ENCODE peak calls at places on chromosomes 2 and 18, in five cellular contexts. One of them, this sample, is unnamed.

GRCh38 chr2:101714098-101714497 is 16.6 kb downstream of the MAP4K4 start:
- DNase-seq in GM12878: no peak
- DNase-seq in HepG2: no peak
- DNase-seq in H1: no peak
- DNase-seq in K562: no peak
- DNase-seq in this sample: no peak

GRCh38 chr2:9260411-9261037 is 53.9 kb downstream of the ASAP2 start:
- DNase-seq in HepG2: no peak
- DNase-seq in GM12878: no peak
- DNase-seq in K562: no peak
- DNase-seq in H1: no peak
- DNase-seq in this sample: no peak

GRCh38 chr18:3449702-3450357 is at the start of gene TGIF1:
- DNase-seq in HepG2: peak
- DNase-seq in K562: peak
- DNase-seq in GM12878: no peak
- DNase-seq in H1: no peak
- DNase-seq in this sample: no peak

GRCh38 chr2:121561617-121562268 is 31.1 kb downstream of the RNU4ATAC start:
- DNase-seq in GM12878: no peak
- DNase-seq in H1: no peak
- DNase-seq in K562: no peak
- DNase-seq in HepG2: no peak
- DNase-seq in this sample: no peak

GRCh38 chr2:9975328-9975727 is 23.8 kb downstream of the GRHL1 start:
- DNase-seq in H1: no peak
- DNase-seq in HepG2: no peak
- DNase-seq in GM12878: no peak
- DNase-seq in K562: no peak
- DNase-seq in this sample: no peak

GRCh38 chr2:120749506-120750431 is 14.1 kb downstream of the GLI2 start:
- DNase-seq in GM12878: no peak
- DNase-seq in K562: no peak
- DNase-seq in HepG2: no peak
- DNase-seq in H1: no peak
- DNase-seq in this sample: no peak

GRCh38 chr2:38665854-38666577 is at the start of gene GALM:
- DNase-seq in K562: peak
- DNase-seq in GM12878: no peak
- DNase-seq in HepG2: peak
- DNase-seq in H1: peak
- DNase-seq in this sample: peak

GRCh38 chr2:65355190-65355831 is 77.1 kb downstream of the SPRED2 start:
- DNase-seq in H1: no peak
- DNase-seq in K562: no peak
- DNase-seq in HepG2: no peak
- DNase-seq in GM12878: no peak
- DNase-seq in this sample: no peak

GRCh38 chr2:236120829-236121228 is 47.4 kb downstream of the GBX2 start:
- DNase-seq in HepG2: no peak
- DNase-seq in GM12878: no peak
- DNase-seq in H1: no peak
- DNase-seq in K562: no peak
- DNase-seq in this sample: no peak

GRCh38 chr2:126891681-126892500 is 6.8 kb upstream of the TEX51 start:
- DNase-seq in HepG2: no peak
- DNase-seq in K562: no peak
- DNase-seq in GM12878: no peak
- DNase-seq in H1: no peak
- DNase-seq in this sample: no peak

GRCh38 chr2:209933499-209934458 is 68.7 kb upstream of the RPE start:
- DNase-seq in H1: no peak
- DNase-seq in GM12878: no peak
- DNase-seq in K562: no peak
- DNase-seq in HepG2: no peak
- DNase-seq in this sample: no peak

GRCh38 chr2:3627500-3628100 is 30.4 kb upstream of the ALLC start:
- DNase-seq in H1: no peak
- DNase-seq in K562: no peak
- DNase-seq in HepG2: no peak
- DNase-seq in GM12878: no peak
- DNase-seq in this sample: no peak

GRCh38 chr2:102122115-102122514 is 20.4 kb upstream of the IL1R1 start:
- DNase-seq in HepG2: no peak
- DNase-seq in GM12878: no peak
- DNase-seq in H1: no peak
- DNase-seq in K562: no peak
- DNase-seq in this sample: no peak

GRCh38 chr2:173107629-173108022 is 32.0 kb downstream of the MAP3K20 start:
- DNase-seq in GM12878: no peak
- DNase-seq in H1: no peak
- DNase-seq in K562: no peak
- DNase-seq in HepG2: no peak
- DNase-seq in this sample: no peak

GRCh38 chr18:79465392-79465991 is 69.8 kb downstream of the NFATC1 start:
- DNase-seq in K562: no peak
- DNase-seq in HepG2: no peak
- DNase-seq in GM12878: peak
- DNase-seq in H1: no peak
- DNase-seq in this sample: no peak

GRCh38 chr2:105287692-105288091 is 41.8 kb downstream of the TGFBRAP1 start:
- DNase-seq in H1: no peak
- DNase-seq in HepG2: peak
- DNase-seq in K562: peak
- DNase-seq in GM12878: peak
- DNase-seq in this sample: peak

GRCh38 chr18:36638224-36638623 is 190.6 kb downstream of the TPGS2 start:
- DNase-seq in K562: no peak
- DNase-seq in GM12878: peak
- DNase-seq in H1: no peak
- DNase-seq in HepG2: no peak
- DNase-seq in this sample: no peak

GRCh38 chr2:134027980-134028379 is 225.9 kb upstream of the MGAT5 start:
- DNase-seq in HepG2: no peak
- DNase-seq in H1: no peak
- DNase-seq in K562: no peak
- DNase-seq in GM12878: no peak
- DNase-seq in this sample: no peak

GRCh38 chr18:75824661-75825060 is 397.2 kb upstream of the SMIM21 start:
- DNase-seq in GM12878: no peak
- DNase-seq in HepG2: no peak
- DNase-seq in H1: no peak
- DNase-seq in K562: no peak
- DNase-seq in this sample: no peak

GRCh38 chr18:7941533-7941932 is 374.4 kb downstream of the PTPRM start:
- DNase-seq in GM12878: no peak
- DNase-seq in K562: no peak
- DNase-seq in H1: no peak
- DNase-seq in HepG2: no peak
- DNase-seq in this sample: no peak

GRCh38 chr2:2932692-2933305 is 444.8 kb downstream of the EIPR1 start:
- DNase-seq in HepG2: no peak
- DNase-seq in K562: no peak
- DNase-seq in GM12878: no peak
- DNase-seq in H1: no peak
- DNase-seq in this sample: no peak

GRCh38 chr2:69275490-69275889 is 111.5 kb downstream of the GFPT1 start:
- DNase-seq in GM12878: no peak
- DNase-seq in HepG2: no peak
- DNase-seq in K562: no peak
- DNase-seq in H1: no peak
- DNase-seq in this sample: no peak

GRCh38 chr2:99106905-99107304 is 34.6 kb upstream of the C2orf15 start:
- DNase-seq in H1: no peak
- DNase-seq in GM12878: no peak
- DNase-seq in K562: no peak
- DNase-seq in HepG2: no peak
- DNase-seq in this sample: no peak

GRCh38 chr18:13568443-13569392 is 157.6 kb downstream of the FAM210A start:
- DNase-seq in H1: no peak
- DNase-seq in HepG2: peak
- DNase-seq in K562: no peak
- DNase-seq in GM12878: peak
- DNase-seq in this sample: no peak

DNA sequence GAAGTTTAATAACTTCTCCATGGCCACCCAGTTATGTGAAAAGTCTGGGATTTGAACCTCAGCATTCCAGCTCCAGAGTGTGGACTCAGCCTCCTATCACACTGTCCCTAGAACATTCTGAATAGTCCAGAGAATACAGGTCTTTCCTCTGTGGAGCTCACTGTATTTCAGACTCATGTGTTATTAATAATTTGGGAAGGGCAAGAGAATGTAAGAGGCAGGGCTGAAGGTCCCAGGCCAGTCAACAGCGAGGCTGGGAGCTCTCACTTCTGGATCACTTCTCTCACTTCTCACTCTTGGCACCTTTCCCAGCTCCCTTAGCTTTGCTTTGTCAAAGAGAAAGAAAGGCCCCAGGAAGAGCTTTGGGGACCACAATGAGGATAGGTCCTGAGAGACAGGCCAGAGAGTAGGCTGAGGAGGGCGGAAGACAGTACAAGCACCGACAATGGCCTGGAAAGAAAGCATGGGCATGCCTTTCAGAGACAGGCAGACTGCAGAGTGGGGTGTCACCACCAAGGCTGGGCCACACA is 11.1 kb downstream of the EFR3B start:
- DNase-seq in K562: no peak
- DNase-seq in HepG2: no peak
- DNase-seq in GM12878: no peak
- DNase-seq in H1: no peak
- DNase-seq in this sample: no peak
- TF ChIP-seq JUND in K562: no peak
- TF ChIP-seq JUND in HepG2: no peak
- TF ChIP-seq JUND in GM12878: no peak
- TF ChIP-seq JUND in H1: no peak
- TF ChIP-seq JUND in this sample: no peak

GRCh38 chr18:48934708-48935432 is 15.9 kb downstream of the SMAD7 start:
- DNase-seq in H1: no peak
- DNase-seq in GM12878: peak
- DNase-seq in K562: no peak
- DNase-seq in HepG2: no peak
- DNase-seq in this sample: no peak
- TF ChIP-seq JUND in H1: no peak
- TF ChIP-seq JUND in GM12878: no peak
- TF ChIP-seq JUND in K562: peak
- TF ChIP-seq JUND in HepG2: no peak
- TF ChIP-seq JUND in this sample: no peak

GRCh38 chr18:77065221-77065981 is 67.2 kb downstream of the MBP start:
- DNase-seq in K562: no peak
- DNase-seq in GM12878: peak
- DNase-seq in HepG2: no peak
- DNase-seq in H1: no peak
- DNase-seq in this sample: no peak
- TF ChIP-seq JUND in K562: no peak
- TF ChIP-seq JUND in GM12878: no peak
- TF ChIP-seq JUND in HepG2: no peak
- TF ChIP-seq JUND in H1: no peak
- TF ChIP-seq JUND in this sample: no peak

DNA sequence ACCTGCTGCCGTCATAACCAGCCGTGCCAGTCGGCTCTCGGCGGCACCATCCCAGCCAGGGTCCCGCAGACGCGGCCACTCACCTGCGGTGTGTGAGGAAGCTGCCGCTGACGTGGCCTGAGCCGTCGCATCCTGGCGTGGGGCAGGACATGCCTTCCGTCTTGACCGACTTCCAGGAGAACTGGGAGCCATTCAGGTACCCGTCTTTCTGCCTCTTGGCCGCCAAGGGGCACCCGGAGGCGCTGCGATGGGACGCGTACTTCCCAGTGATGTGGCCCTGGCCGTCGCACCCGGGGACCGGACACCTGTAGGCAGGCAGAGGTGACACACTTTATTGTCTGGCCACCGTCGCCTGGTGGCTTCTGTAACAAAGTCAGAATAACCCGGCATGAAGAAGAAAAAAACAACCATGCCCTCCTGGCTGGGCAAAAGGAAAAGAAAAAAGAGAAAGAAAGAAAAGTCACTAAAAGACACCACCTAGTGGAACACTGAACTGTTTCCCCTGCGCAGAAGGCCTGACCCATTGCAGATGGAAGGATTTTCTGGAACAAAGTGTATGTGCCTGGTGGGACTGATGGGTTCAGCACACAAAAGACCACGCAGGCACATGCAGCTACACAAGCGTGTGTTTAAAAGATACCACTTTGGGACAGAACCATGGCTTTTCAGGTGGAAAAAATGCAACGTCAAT is 94.9 kb upstream of the PXDN start:
- DNase-seq in H1: no peak
- DNase-seq in GM12878: no peak
- DNase-seq in K562: no peak
- DNase-seq in HepG2: no peak
- DNase-seq in this sample: no peak
- TF ChIP-seq JUND in H1: no peak
- TF ChIP-seq JUND in GM12878: no peak
- TF ChIP-seq JUND in K562: no peak
- TF ChIP-seq JUND in HepG2: no peak
- TF ChIP-seq JUND in this sample: no peak

GRCh38 chr2:106961328-106961727 is 75.4 kb upstream of the ST6GAL2 start:
- DNase-seq in HepG2: no peak
- DNase-seq in GM12878: no peak
- DNase-seq in H1: no peak
- DNase-seq in K562: no peak
- DNase-seq in this sample: no peak
- TF ChIP-seq JUND in HepG2: no peak
- TF ChIP-seq JUND in GM12878: no peak
- TF ChIP-seq JUND in H1: no peak
- TF ChIP-seq JUND in K562: no peak
- TF ChIP-seq JUND in this sample: no peak

DNA sequence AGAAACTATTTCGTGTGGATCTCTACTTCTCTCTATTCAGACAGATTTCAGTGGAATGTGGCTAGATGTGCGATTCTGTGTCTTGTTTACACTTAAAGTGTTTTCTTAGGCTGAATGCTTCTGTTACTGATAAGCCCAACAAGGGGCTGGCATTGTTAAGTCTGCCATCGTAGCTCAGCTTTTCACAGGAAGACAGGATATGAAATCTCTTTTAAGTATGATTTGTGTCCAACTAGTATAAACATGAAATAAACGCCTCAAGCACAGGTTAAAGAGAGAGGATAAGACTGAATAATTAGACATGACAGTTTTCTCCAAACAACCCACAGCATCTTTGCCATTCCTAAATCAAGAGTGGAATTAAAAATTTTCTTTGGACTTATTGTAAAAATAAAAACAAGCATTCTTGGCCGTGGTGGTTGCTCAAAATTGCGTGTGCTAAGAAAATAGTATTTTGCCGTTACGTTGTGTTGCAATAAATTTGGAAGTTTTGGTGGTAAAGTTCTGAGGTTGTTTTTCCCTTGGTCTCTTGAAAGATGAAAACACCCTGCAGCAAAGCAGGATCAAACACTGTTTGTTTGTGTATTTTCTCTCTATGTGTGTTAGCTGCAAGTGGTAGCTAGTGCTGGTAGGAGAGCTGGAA is 1.0 kb downstream of the VIT start:
- DNase-seq in HepG2: no peak
- DNase-seq in K562: no peak
- DNase-seq in H1: no peak
- DNase-seq in GM12878: no peak
- DNase-seq in this sample: no peak
- TF ChIP-seq JUND in HepG2: no peak
- TF ChIP-seq JUND in K562: no peak
- TF ChIP-seq JUND in H1: no peak
- TF ChIP-seq JUND in GM12878: no peak
- TF ChIP-seq JUND in this sample: no peak

GRCh38 chr2:190635781-190636180 is 13.1 kb upstream of the NAB1 start:
- DNase-seq in H1: no peak
- DNase-seq in K562: no peak
- DNase-seq in GM12878: no peak
- DNase-seq in HepG2: peak
- DNase-seq in this sample: peak
- TF ChIP-seq JUND in H1: no peak
- TF ChIP-seq JUND in K562: no peak
- TF ChIP-seq JUND in GM12878: no peak
- TF ChIP-seq JUND in HepG2: no peak
- TF ChIP-seq JUND in this sample: no peak

This sample was measured in T47D.